ENCODE peak calls at places on chromosomes 6 and 20, in seven cellular contexts. B is HT1080, X is NB4, G is neural crest cell, N is choroid plexus epithelial cell, F is heart left ventricle, R is NCI-H69. O is an unnamed sample.

GRCh38 chr20:11267131-11267761 is 593.4 kb upstream of the JAG1 start:
- DNase-seq in B (peak; percentile 97), X (peak; percentile 66), G (no peak), N (peak; percentile 98), F (peak; percentile 61), R (peak; percentile 88), O (no peak)

GRCh38 chr6:165010556-165011535 is 298.6 kb downstream of the C6orf118 start:
- DNase-seq in B (no peak), X (no peak), G (no peak), N (peak; percentile 1), F (no peak), R (no peak), O (no peak)

GRCh38 chr20:56458227-56458821 is 10.1 kb upstream of the RTF2 start:
- DNase-seq in B (no peak), X (no peak), G (no peak), N (no peak), F (no peak), R (peak; percentile 33), O (no peak)

GRCh38 chr6:5617179-5617578 is 355.9 kb downstream of the FARS2 start:
- DNase-seq in B (no peak), X (no peak), G (no peak), N (no peak), F (no peak), R (peak; percentile 17), O (no peak)

GRCh38 chr20:58882704-58883089 is 30.2 kb downstream of the GNAS start:
- DNase-seq in B (no peak), X (no peak), G (no peak), N (no peak), F (no peak), R (no peak), O (no peak)

GRCh38 chr6:36615018-36615761 is 21.0 kb downstream of the SRSF3 start:
- DNase-seq in B (peak; percentile 74), X (peak; percentile 84), G (peak; percentile 42), N (peak; percentile 76), F (peak; percentile 35), R (peak; percentile 81), O (no peak)

GRCh38 chr6:27617700-27618689 is 145.1 kb upstream of the ZNF184 start:
- DNase-seq in B (peak; percentile 61), X (peak; percentile 51), G (no peak), N (peak; percentile 60), F (no peak), R (peak; percentile 64), O (no peak)

GRCh38 chr6:83696674-83697073 is 12.2 kb downstream of the SNAP91 start:
- DNase-seq in B (peak; percentile 1), X (no peak), G (no peak), N (peak; percentile 2), F (no peak), R (no peak), O (no peak)

GRCh38 chr6:157688960-157689599 is 134.0 kb upstream of the SNX9 start:
- DNase-seq in B (no peak), X (no peak), G (no peak), N (no peak), F (no peak), R (peak; percentile 75), O (no peak)

GRCh38 chr6:16483315-16483875 is 245.0 kb downstream of the GMPR start:
- DNase-seq in B (no peak), X (no peak), G (no peak), N (no peak), F (no peak), R (no peak), O (no peak)

GRCh38 chr6:90537027-90537426 is 49.8 kb downstream of the MAP3K7 start:
- DNase-seq in B (no peak), X (peak; percentile 13), G (no peak), N (peak; percentile 75), F (no peak), R (no peak), O (no peak)

GRCh38 chr20:38833154-38833856 is 27.8 kb downstream of the PPP1R16B start:
- DNase-seq in B (no peak), X (no peak), G (no peak), N (no peak), F (no peak), R (no peak), O (no peak)

GRCh38 chr6:105301072-105301503 is 101.8 kb downstream of the PREP start:
- DNase-seq in B (no peak), X (no peak), G (no peak), N (peak; percentile 33), F (peak; percentile 44), R (no peak), O (no peak)

GRCh38 chr6:162605881-162606280 is 121.7 kb downstream of the PRKN start:
- DNase-seq in B (no peak), X (no peak), G (no peak), N (no peak), F (no peak), R (no peak), O (no peak)

GRCh38 chr6:866316-866715 is 173.4 kb upstream of the EXOC2 start:
- DNase-seq in B (no peak), X (no peak), G (no peak), N (no peak), F (no peak), R (no peak), O (no peak)

GRCh38 chr6:163405412-163406309 is 8.9 kb upstream of the QKI start:
- DNase-seq in B (no peak), X (peak; percentile 83), G (no peak), N (peak; percentile 40), F (peak; percentile 74), R (no peak), O (no peak)

GRCh38 chr6:6631526-6632276 is 43.2 kb downstream of the LY86 start:
- DNase-seq in B (no peak), X (peak; percentile 76), G (no peak), N (peak; percentile 49), F (no peak), R (peak; percentile 86), O (no peak)

GRCh38 chr6:291697-292505 is at the start of gene DUSP22:
- DNase-seq in B (peak; percentile 72), X (peak; percentile 91), G (peak; percentile 68), N (peak; percentile 89), F (peak; percentile 92), R (no peak), O (no peak)

GRCh38 chr6:54737247-54737646 is 109.3 kb upstream of the FAM83B start:
- DNase-seq in B (peak; percentile 33), X (peak; percentile 42), G (no peak), N (no peak), F (no peak), R (peak; percentile 34), O (no peak)